ENCODE peak calls at places on chromosomes 6 and 20, in four cellular contexts. D is fibroblast of lung, U is GM23248, E is SK-N-SH. Q is an unnamed sample.

GRCh38 chr6:139231206-139231605 is 60.6 kb downstream of the TXLNB start:
- DNase-seq in D (no peak), U (peak), E (no peak), Q (no peak)

GRCh38 chr6:170317718-170318117 is 11.2 kb downstream of the FAM120B start:
- DNase-seq in D (no peak), U (no peak), E (no peak), Q (no peak)

GRCh38 chr6:21739241-21739640 is 145.7 kb downstream of the SOX4 start:
- DNase-seq in D (no peak), U (no peak), E (no peak), Q (no peak)

GRCh38 chr6:39753745-39754084 is 28.5 kb upstream of the KIF6 start:
- DNase-seq in D (peak), U (peak), E (no peak), Q (no peak)

GRCh38 chr6:127980996-127981395 is 80.1 kb upstream of the THEMIS start:
- DNase-seq in D (no peak), U (no peak), E (no peak), Q (no peak)

GRCh38 chr6:117482240-117483003 is at the start of gene DCBLD1:
- DNase-seq in D (peak), U (peak), E (peak), Q (no peak)

GRCh38 chr6:110654096-110654820 is 161.0 kb downstream of the CDK19 start:
- DNase-seq in D (peak), U (peak), E (no peak), Q (no peak)

GRCh38 chr6:123770247-123770949 is 33.3 kb upstream of the NKAIN2 start:
- DNase-seq in D (no peak), U (no peak), E (no peak), Q (no peak)

GRCh38 chr6:82906489-82906888 is 159.2 kb downstream of the UBE3D start:
- DNase-seq in D (peak), U (peak), E (no peak), Q (no peak)

GRCh38 chr6:136651982-136652381 is 101.8 kb upstream of the MAP7 start:
- DNase-seq in D (no peak), U (no peak), E (no peak), Q (no peak)

GRCh38 chr6:71287038-71287437 is 1.6 kb upstream of the OGFRL1 start:
- DNase-seq in D (peak), U (peak), E (no peak), Q (peak)

GRCh38 chr6:55632953-55633352 is 54.0 kb upstream of the HMGCLL1 start:
- DNase-seq in D (peak), U (no peak), E (no peak), Q (no peak)

GRCh38 chr6:74735304-74735703 is 470.5 kb downstream of the COL12A1 start:
- DNase-seq in D (peak), U (peak), E (no peak), Q (no peak)

GRCh38 chr6:3017304-3017703 is 17.6 kb downstream of the NQO2 start:
- DNase-seq in D (no peak), U (no peak), E (no peak), Q (no peak)
- H2AFZ ChIP-seq in D (no peak), U (no peak), E (no peak), Q (no peak)

GRCh38 chr20:47972916-47973309 is 187.6 kb upstream of the SULF2 start:
- DNase-seq in D (no peak), U (no peak), E (no peak), Q (no peak)
- H3K4me2 ChIP-seq in D (no peak), U (no peak), E (no peak), Q (no peak)

DNA sequence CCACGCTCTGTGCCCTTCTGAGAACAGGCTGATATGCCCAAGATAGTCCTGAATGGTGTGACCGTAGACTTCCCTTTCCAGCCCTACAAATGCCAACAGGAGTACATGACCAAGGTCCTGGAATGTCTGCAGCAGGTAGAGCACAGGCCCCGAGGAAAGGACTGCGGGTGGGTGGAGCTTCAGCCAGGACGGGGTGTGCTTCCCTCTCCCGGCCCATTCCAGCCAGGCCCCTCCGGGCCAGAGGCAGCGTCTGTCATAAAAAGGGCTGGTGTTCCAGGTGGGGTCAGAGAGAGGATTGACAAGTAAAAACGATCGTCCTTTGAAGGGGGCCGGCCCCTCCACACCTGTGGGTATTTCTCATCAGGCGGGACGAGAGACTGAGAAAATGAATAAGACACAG is 1.3 kb downstream of the RTEL1 start:
- DNase-seq in D (no peak), U (peak), E (no peak), Q (no peak)
- H3K27ac ChIP-seq in D (peak), U (peak), E (peak), Q (no peak)

GRCh38 chr6:105178636-105179035 is 1.2 kb downstream of the POPDC3 start:
- DNase-seq in D (no peak), U (no peak), E (no peak), Q (no peak)

GRCh38 chr6:105170066-105170465 is 9.7 kb downstream of the POPDC3 start:
- DNase-seq in D (peak), U (peak), E (no peak), Q (no peak)

GRCh38 chr6:105177521-105177920 is 2.3 kb downstream of the POPDC3 start:
- DNase-seq in D (no peak), U (no peak), E (no peak), Q (no peak)

GRCh38 chr6:105178110-105178509 is 1.7 kb downstream of the POPDC3 start:
- DNase-seq in D (peak), U (peak), E (no peak), Q (no peak)

DNA sequence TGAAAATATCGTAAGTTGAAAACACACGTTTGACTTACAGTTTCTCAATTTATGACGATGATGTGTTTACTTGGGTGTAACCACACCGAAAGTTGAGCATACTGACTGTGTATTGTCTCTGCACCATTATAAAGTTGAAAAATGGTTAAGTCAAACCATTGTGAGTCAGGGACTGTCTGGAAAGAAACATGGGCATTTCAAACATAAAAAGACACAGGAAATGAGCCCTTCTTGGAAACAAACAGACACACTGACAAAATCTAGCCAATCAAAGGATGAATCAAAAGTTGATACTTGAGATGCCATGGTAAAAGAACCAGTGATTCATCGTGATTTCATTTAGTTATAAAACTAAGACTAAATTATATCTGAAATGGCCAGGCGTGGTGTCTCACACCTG is 5.3 kb downstream of the POPDC3 start:
- DNase-seq in D (peak), U (peak), E (no peak), Q (no peak)
- H2AFZ ChIP-seq in D (no peak), U (peak), E (no peak), Q (no peak)

GRCh38 chr6:27669278-27669797 is 196.4 kb upstream of the ZNF184 start:
- DNase-seq in D (no peak), U (peak), E (no peak), Q (no peak)

GRCh38 chr6:27667651-27668441 is 194.9 kb upstream of the ZNF184 start:
- DNase-seq in D (peak), U (peak), E (no peak), Q (no peak)

GRCh38 chr6:27669798-27670301 is 196.9 kb upstream of the ZNF184 start:
- DNase-seq in D (no peak), U (no peak), E (no peak), Q (no peak)

GRCh38 chr6:27667016-27667415 is 194.1 kb upstream of the ZNF184 start:
- DNase-seq in D (no peak), U (no peak), E (no peak), Q (no peak)

GRCh38 chr6:27668442-27669275 is 195.8 kb upstream of the ZNF184 start:
- DNase-seq in D (peak), U (peak), E (peak), Q (peak)
- H3K4me2 ChIP-seq in D (peak), U (peak), E (peak), Q (no peak)

DNA sequence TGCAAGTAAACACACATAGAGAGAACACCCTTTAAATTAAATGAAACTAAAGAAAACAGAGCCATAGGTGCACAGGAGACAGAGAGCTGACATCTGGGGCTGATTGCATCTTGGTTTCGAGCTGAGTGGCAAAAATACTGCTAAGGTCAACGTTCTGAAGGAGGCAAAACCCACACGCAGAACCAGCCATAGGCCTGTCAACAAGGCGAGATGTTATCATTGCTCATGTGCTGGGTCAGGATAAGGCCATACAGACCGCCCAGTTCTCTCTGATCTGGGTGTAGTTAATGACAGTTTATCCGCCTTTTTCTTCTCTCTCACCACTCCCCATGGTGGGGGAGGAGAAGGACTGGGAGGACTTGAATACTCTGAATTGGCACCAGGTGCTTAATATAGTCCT is 4.5 kb upstream of the FAM110A start:
- DNase-seq in D (no peak), U (no peak), E (peak), Q (no peak)
- H3K27ac ChIP-seq in D (peak), U (peak), E (no peak), Q (no peak)

DNA sequence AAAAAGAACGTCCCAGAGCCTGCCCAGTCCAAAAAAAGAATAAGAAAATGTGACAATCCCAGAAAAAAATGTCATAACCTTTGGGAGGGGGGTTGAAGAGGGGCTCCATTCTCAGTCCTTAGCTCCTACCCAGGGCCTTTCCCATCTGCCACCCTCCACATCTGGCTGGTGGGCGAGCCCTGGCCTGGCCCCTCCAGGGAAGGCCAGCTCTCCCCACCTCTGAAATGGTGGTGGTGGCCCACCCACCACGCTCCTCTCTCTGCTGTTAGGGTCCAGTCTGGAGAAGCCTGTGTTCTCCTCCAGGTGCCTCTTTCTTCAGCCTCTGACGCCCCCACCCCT is 415 bp downstream of the RGS19 start:
- DNase-seq in D (no peak), U (no peak), E (no peak), Q (no peak)
- H2AFZ ChIP-seq in D (no peak), U (peak), E (peak), Q (no peak)